ENCODE peak calls at places on chromosomes 3 and 15, in nine cellular contexts. Z is colonic mucosa, C is osteoblast, R is testis, D is body of pancreas, B is iPS DF 6.9, O is stomach, E is kidney, F is gastrocnemius medialis. I is an unnamed sample. For H3K4me1, the result is how much of the 10 kb centered on the place peaks cover.

GRCh38 chr3:147298511-147298982 is 107.8 kb downstream of the ZIC4 start:
- DNase-seq in Z (no peak), C (peak), R (no peak), D (no peak), B (no peak), O (no peak), E (no peak), F (no peak), I (no peak)

GRCh38 chr3:159416854-159417253 is 571.8 kb upstream of the IL12A start:
- DNase-seq in Z (no peak), C (no peak), R (no peak), D (no peak), B (no peak), O (no peak), E (no peak), F (no peak), I (no peak)

GRCh38 chr3:108985844-108986243 is 32.2 kb upstream of the GUCA1C start:
- DNase-seq in Z (no peak), C (no peak), R (no peak), D (no peak), B (no peak), O (no peak), E (no peak), F (no peak), I (no peak)

GRCh38 chr15:60568301-60568742 is 89.4 kb upstream of the ICE2 start:
- DNase-seq in Z (no peak), C (no peak), R (no peak), D (no peak), B (no peak), O (no peak), E (no peak), F (no peak), I (no peak)

GRCh38 chr3:35385271-35385670 is 254.1 kb upstream of the ARPP21 start:
- DNase-seq in Z (no peak), C (no peak), R (no peak), D (no peak), B (no peak), O (no peak), E (no peak), F (no peak), I (no peak)

GRCh38 chr3:9769426-9770275 is at the start of gene CAMK1:
- DNase-seq in Z (peak), C (peak), R (peak), D (peak), B (no peak), O (peak), E (peak), F (peak), I (no peak)

GRCh38 chr3:102182162-102182561 is 252.7 kb upstream of the ZPLD1 start:
- DNase-seq in Z (no peak), C (no peak), R (no peak), D (peak), B (no peak), O (peak), E (no peak), F (no peak), I (no peak)

GRCh38 chr15:60704129-60704528 is 225.2 kb upstream of the ICE2 start:
- DNase-seq in Z (no peak), C (no peak), R (no peak), D (no peak), B (no peak), O (no peak), E (no peak), F (no peak), I (no peak)

GRCh38 chr15:57333487-57333886 is 42.8 kb upstream of the CGNL1 start:
- DNase-seq in Z (no peak), C (no peak), R (no peak), D (no peak), B (no peak), O (no peak), E (no peak), F (no peak), I (no peak)

GRCh38 chr3:144643778-144644191 is 672.2 kb downstream of the DIPK2A start:
- DNase-seq in Z (no peak), C (no peak), R (no peak), D (no peak), B (no peak), O (no peak), E (peak), F (no peak), I (no peak)

GRCh38 chr3:69370156-69370944 is 15.5 kb downstream of the FRMD4B start:
- DNase-seq in Z (peak), C (peak), R (peak), D (peak), B (no peak), O (peak), E (peak), F (peak), I (no peak)

GRCh38 chr3:124859025-124859424 is 28.1 kb downstream of the ITGB5 start:
- DNase-seq in Z (no peak), C (peak), R (no peak), D (peak), B (no peak), O (no peak), E (no peak), F (no peak), I (no peak)

GRCh38 chr3:101072299-101072698 is 79.1 kb upstream of the ABI3BP start:
- DNase-seq in Z (peak), C (no peak), R (no peak), D (no peak), B (no peak), O (no peak), E (no peak), F (no peak), I (no peak)

GRCh38 chr3:53823956-53824320 is 22.3 kb downstream of the CHDH start:
- DNase-seq in Z (no peak), C (no peak), R (no peak), D (no peak), B (no peak), O (peak), E (no peak), F (no peak), I (no peak)

GRCh38 chr3:129081503-129081902 is 20.9 kb downstream of the GP9 start:
- DNase-seq in Z (no peak), C (no peak), R (no peak), D (no peak), B (no peak), O (no peak), E (no peak), F (no peak), I (no peak)

GRCh38 chr15:48384616-48385015 is 53.4 kb downstream of the DUT start:
- DNase-seq in Z (no peak), C (no peak), R (no peak), D (no peak), B (no peak), O (no peak), E (no peak), F (no peak), I (no peak)

GRCh38 chr3:67109651-67110204 is 111.6 kb downstream of the KBTBD8 start:
- DNase-seq in Z (no peak), C (no peak), R (no peak), D (no peak), B (peak), O (no peak), E (no peak), F (no peak), I (peak)

GRCh38 chr3:184040010-184040409 is 8.5 kb downstream of the HTR3D start:
- DNase-seq in Z (no peak), C (peak), R (peak), D (peak), B (peak), O (peak), E (no peak), F (no peak), I (peak)

GRCh38 chr3:181703701-181704420 is 7.9 kb upstream of the SOX2 start:
- DNase-seq in Z (no peak), C (no peak), R (no peak), D (no peak), B (no peak), O (peak), E (peak), F (no peak), I (no peak)

GRCh38 chr15:30992073-30992363 is 590 bp upstream of the MTMR10 start:
- DNase-seq in Z (no peak), C (no peak), R (no peak), D (no peak), B (no peak), O (no peak), E (no peak), F (no peak), I (no peak)

GRCh38 chr3:176623751-176624150 is 573.5 kb downstream of the TBL1XR1 start:
- DNase-seq in Z (no peak), C (no peak), R (no peak), D (no peak), B (no peak), O (no peak), E (no peak), F (no peak), I (no peak)

GRCh38 chr3:111864821-111865656 is 6.0 kb downstream of the PHLDB2 start:
- DNase-seq in Z (no peak), C (peak), R (no peak), D (no peak), B (no peak), O (no peak), E (no peak), F (no peak), I (no peak)

GRCh38 chr15:68264282-68264681 is 13.3 kb upstream of the FEM1B start:
- DNase-seq in Z (no peak), C (no peak), R (no peak), D (no peak), B (no peak), O (no peak), E (no peak), F (no peak), I (no peak)

GRCh38 chr15:76150508-76150907 is 90.7 kb downstream of the TMEM266 start:
- DNase-seq in Z (no peak), C (no peak), R (no peak), D (peak), B (no peak), O (peak), E (peak), F (no peak), I (no peak)

GRCh38 chr15:36777941-36778340 is 198.5 kb downstream of the CDIN1 start:
- DNase-seq in Z (no peak), C (peak), R (no peak), D (no peak), B (no peak), O (no peak), E (no peak), F (no peak), I (no peak)

GRCh38 chr15:38707802-38708671 is 143.4 kb upstream of the RASGRP1 start:
- DNase-seq in Z (peak), C (no peak), R (peak), D (peak), B (peak), O (peak), E (no peak), F (no peak), I (peak)

GRCh38 chr15:80693682-80694623 is 1.2 kb upstream of the ABHD17C start:
- DNase-seq in Z (no peak), C (peak), R (no peak), D (peak), B (no peak), O (peak), E (no peak), F (no peak), I (no peak)

GRCh38 chr3:105354429-105354828 is 12.3 kb upstream of the ALCAM start:
- DNase-seq in Z (no peak), C (no peak), R (no peak), D (no peak), B (no peak), O (no peak), E (no peak), F (no peak), I (no peak)

GRCh38 chr3:131796558-131796957 is 238.3 kb downstream of the CPNE4 start:
- DNase-seq in Z (no peak), C (no peak), R (no peak), D (no peak), B (peak), O (no peak), E (no peak), F (no peak), I (peak)

GRCh38 chr3:124409650-124410275 is 320.5 kb upstream of the UMPS start:
- DNase-seq in Z (no peak), C (peak), R (no peak), D (no peak), B (no peak), O (no peak), E (no peak), F (no peak), I (no peak)

GRCh38 chr3:120160050-120160449 is 65.8 kb upstream of the GSK3B start:
- DNase-seq in Z (peak), C (peak), R (peak), D (peak), B (no peak), O (peak), E (peak), F (peak), I (no peak)

GRCh38 chr15:81293728-81294500 is 30.0 kb downstream of the STARD5 start:
- DNase-seq in Z (no peak), C (no peak), R (no peak), D (no peak), B (no peak), O (peak), E (no peak), F (no peak), I (no peak)

GRCh38 chr3:118984699-118985098 is 49.9 kb downstream of the IGSF11 start:
- DNase-seq in Z (no peak), C (no peak), R (no peak), D (no peak), B (no peak), O (no peak), E (no peak), F (no peak), I (no peak)

GRCh38 chr3:25421747-25422146 is 6.3 kb upstream of the RARB start:
- DNase-seq in Z (no peak), C (no peak), R (no peak), D (no peak), B (no peak), O (no peak), E (no peak), F (no peak), I (no peak)
- H3K4me1 ChIP-seq in Z (under half), C (under half), R (under half), D (under half), B (under half), O (under half), E (under half), F (under half), I (under half)

GRCh38 chr3:17422636-17423035 is 319.8 kb downstream of the TBC1D5 start:
- DNase-seq in Z (no peak), C (no peak), R (no peak), D (no peak), B (no peak), O (no peak), E (no peak), F (no peak), I (no peak)

GRCh38 chr3:17424137-17424536 is 318.3 kb downstream of the TBC1D5 start:
- DNase-seq in Z (no peak), C (no peak), R (no peak), D (peak), B (no peak), O (no peak), E (no peak), F (no peak), I (no peak)

DNA sequence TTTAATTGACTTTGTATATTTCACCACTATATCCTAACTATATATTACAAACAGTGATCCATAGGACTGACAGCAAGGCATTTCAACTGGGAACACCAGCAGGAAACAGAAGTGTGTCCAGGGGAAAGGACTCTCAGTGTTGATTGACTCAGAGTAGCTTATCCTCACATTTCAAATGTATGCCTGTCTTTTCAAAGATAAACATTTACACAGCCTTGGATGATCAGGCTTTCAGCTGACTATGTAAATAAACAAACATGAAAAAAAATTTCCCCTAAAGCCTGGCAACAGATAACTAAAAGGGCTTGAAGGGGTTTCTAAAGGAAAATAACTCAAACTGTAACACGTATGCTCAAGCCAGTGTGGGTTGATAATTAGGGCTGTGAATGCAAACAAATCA is 321.8 kb downstream of the TBC1D5 start:
- DNase-seq in Z (no peak), C (no peak), R (no peak), D (no peak), B (no peak), O (no peak), E (no peak), F (no peak), I (no peak)
- H3K4me3 ChIP-seq in Z (no peak), C (no peak), R (no peak), D (no peak), B (no peak), O (no peak), E (no peak), F (no peak), I (no peak)

DNA sequence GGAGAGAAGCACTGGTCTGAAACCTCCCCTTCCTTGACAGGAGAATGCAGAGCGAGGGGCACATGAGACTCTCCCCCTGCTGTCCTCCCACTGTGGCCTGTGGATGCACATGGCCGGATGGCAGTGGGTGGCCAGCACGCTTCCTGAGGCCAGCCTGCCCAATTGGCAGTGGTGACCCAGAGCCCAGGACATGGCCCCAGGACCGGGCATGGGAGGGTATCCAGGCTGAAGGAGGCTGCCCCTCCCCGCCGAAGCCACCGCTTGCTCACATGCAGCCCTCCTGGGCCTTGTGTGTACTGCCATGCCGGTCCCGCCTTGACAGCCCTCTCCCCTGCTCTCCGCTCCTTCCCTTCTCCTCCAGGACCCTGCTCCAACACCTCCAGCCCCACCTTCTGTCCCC is 100.9 kb downstream of the MEGF11 start:
- DNase-seq in Z (no peak), C (no peak), R (no peak), D (no peak), B (no peak), O (no peak), E (no peak), F (no peak), I (no peak)
- H3K4me1 ChIP-seq in Z (under half), C (under half), R (under half), D (under half), B (under half), O (under half), E (under half), F (under half), I (under half)

GRCh38 chr15:62059108-62059817 is 984 bp downstream of the VPS13C start:
- DNase-seq in Z (no peak), C (no peak), R (no peak), D (no peak), B (no peak), O (no peak), E (no peak), F (no peak), I (no peak)
- H3K4me3 ChIP-seq in Z (peak), C (peak), R (peak), D (peak), B (peak), O (peak), E (peak), F (peak), I (peak)

GRCh38 chr15:72481015-72481659 is 7.0 kb downstream of the ARIH1 start:
- DNase-seq in Z (no peak), C (no peak), R (no peak), D (no peak), B (no peak), O (no peak), E (no peak), F (peak), I (no peak)
- H3K4me1 ChIP-seq in Z (under half), C (under half), R (under half), D (half or more), B (under half), O (under half), E (under half), F (half or more), I (under half)

DNA sequence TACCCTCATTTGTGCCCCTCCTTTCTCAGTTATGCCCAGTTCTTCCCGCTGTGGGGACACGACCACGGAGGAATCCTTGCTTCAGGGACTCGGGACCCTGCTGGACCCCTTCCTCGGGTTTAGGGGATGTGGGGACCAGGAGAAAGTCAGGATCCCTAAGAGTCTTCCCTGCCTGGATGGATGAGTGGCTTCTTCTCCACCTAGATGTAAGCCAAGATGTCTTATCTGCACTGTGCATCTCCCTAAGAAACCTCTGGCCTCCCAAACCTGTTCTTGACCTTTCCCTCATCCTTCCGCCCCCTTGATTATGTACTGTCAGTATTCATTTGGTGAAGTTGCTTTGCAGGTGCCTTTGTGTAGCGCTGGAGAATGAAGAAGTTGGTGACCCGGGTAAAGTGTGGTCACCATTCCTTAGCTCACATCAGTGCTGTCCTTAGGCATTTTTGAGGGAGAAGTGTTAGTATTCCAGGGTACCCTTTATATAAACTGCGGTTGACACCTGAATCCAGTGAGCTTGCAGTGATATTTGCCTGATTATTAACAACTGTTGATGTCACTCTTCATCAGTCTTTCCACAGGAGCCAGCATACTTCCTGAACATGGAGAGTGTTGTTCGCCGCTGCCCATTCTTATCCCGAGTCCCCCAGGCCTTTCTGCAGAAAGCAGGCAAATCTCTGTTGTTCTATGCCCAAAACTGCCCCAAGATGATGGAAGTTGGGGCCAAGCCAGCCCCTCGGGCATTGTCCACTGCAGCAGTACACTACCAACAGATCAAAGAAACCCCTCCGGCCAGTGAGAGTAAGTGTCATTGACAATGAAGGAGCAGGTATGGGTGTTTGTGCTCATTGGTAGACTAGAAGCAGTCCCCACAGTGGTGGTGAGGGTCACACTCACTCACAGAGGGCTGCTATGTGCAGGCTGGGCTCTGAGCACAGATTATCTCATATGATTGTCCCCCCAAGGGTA is 966 bp downstream of the ALAS1 start:
- DNase-seq in Z (no peak), C (no peak), R (no peak), D (no peak), B (no peak), O (no peak), E (no peak), F (no peak), I (no peak)
- H3K4me3 ChIP-seq in Z (peak), C (peak), R (peak), D (peak), B (peak), O (peak), E (peak), F (peak), I (peak)

GRCh38 chr15:98002874-98003273 is 42.4 kb downstream of the ARRDC4 start:
- DNase-seq in Z (no peak), C (no peak), R (no peak), D (no peak), B (no peak), O (no peak), E (no peak), F (no peak), I (no peak)

GRCh38 chr15:98005659-98006058 is 45.2 kb downstream of the ARRDC4 start:
- DNase-seq in Z (no peak), C (no peak), R (no peak), D (peak), B (no peak), O (no peak), E (no peak), F (no peak), I (no peak)

GRCh38 chr15:98003528-98003927 is 43.0 kb downstream of the ARRDC4 start:
- DNase-seq in Z (no peak), C (no peak), R (no peak), D (no peak), B (no peak), O (no peak), E (no peak), F (no peak), I (no peak)

GRCh38 chr15:98002419-98002818 is 41.9 kb downstream of the ARRDC4 start:
- DNase-seq in Z (no peak), C (no peak), R (no peak), D (no peak), B (no peak), O (no peak), E (no peak), F (no peak), I (no peak)

GRCh38 chr15:98003976-98004375 is 43.5 kb downstream of the ARRDC4 start:
- DNase-seq in Z (no peak), C (no peak), R (no peak), D (no peak), B (no peak), O (no peak), E (no peak), F (no peak), I (no peak)
- H3K4me1 ChIP-seq in Z (under half), C (under half), R (under half), D (under half), B (under half), O (under half), E (under half), F (under half), I (under half)